ENCODE peak calls at places on chromosomes 2 and 18, in nine cellular contexts. U is foreskin melanocyte; Z is stimulated activated naive CD8-positive, alpha-beta T cell treated with anti-CD3 and anti-CD28 coated beads, Interleukin-15, amount 100 ng/mL, for 72 hours; A is kidney tubule cell; W is NCI-H748 treated with DMSO at 0.1 percent for 48 hours; J is MM.1S; N is uterus; P is A172; F is GM03348. S is an unnamed sample.

GRCh38 chr2:133607679-133608078 is 39.4 kb upstream of the NCKAP5 start:
- DNase-seq in J (no peak), P (peak; percentile 73), U (no peak), N (no peak), A (peak; percentile 88), Z (no peak), F (no peak), W (no peak), S (peak; percentile 41)

GRCh38 chr2:217785544-217786045 is 217.2 kb downstream of the TNS1 start:
- DNase-seq in F (peak; percentile 91), N (peak; percentile 83), P (peak; percentile 67), J (peak; percentile 53), U (peak; percentile 46), W (peak; percentile 69), A (peak; percentile 65), Z (peak; percentile 76), S (peak; percentile 74)

GRCh38 chr2:37583402-37583801 is 88.0 kb downstream of the CDC42EP3 start:
- DNase-seq in Z (no peak), P (no peak), W (no peak), N (no peak), A (no peak), U (no peak), J (no peak), F (no peak), S (no peak)

GRCh38 chr2:161095314-161095713 is 64.9 kb upstream of the TANK start:
- DNase-seq in Z (no peak), A (no peak), P (no peak), W (no peak), N (no peak), F (no peak), J (no peak), U (no peak), S (no peak)

GRCh38 chr18:49907346-49907929 is 94.1 kb upstream of the ACAA2 start:
- DNase-seq in Z (no peak), U (no peak), N (no peak), F (no peak), W (no peak), A (no peak), J (no peak), P (no peak), S (peak; percentile 27)

GRCh38 chr2:167749641-167750040 is 497.8 kb downstream of the STK39 start:
- DNase-seq in A (no peak), Z (no peak), N (no peak), F (no peak), P (peak; percentile 2), J (no peak), W (no peak), U (no peak), S (no peak)

GRCh38 chr2:100786297-100786658 is 33.7 kb upstream of the NPAS2 start:
- DNase-seq in W (no peak), Z (no peak), N (no peak), F (peak; percentile 80), J (no peak), U (peak; percentile 57), A (peak; percentile 93), P (peak; percentile 95), S (peak; percentile 95)

GRCh38 chr2:159034728-159035127 is 66.3 kb downstream of the TANC1 start:
- DNase-seq in P (no peak), A (no peak), W (no peak), F (no peak), N (no peak), U (peak; percentile 94), J (no peak), Z (no peak), S (no peak)

GRCh38 chr2:181649436-181649979 is 7.4 kb downstream of the CERKL start:
- DNase-seq in W (no peak), P (no peak), F (no peak), N (no peak), U (no peak), Z (no peak), J (no peak), A (no peak), S (no peak)

GRCh38 chr2:4628931-4629565 is 925.7 kb downstream of the DCDC2C start:
- DNase-seq in N (no peak), U (no peak), P (no peak), W (peak; percentile 83), Z (no peak), A (no peak), F (no peak), J (peak; percentile 34), S (no peak)

GRCh38 chr2:128668946-128669345 is 350.3 kb upstream of the HS6ST1 start:
- DNase-seq in P (no peak), Z (no peak), U (no peak), J (no peak), A (no peak), F (no peak), N (no peak), W (no peak), S (no peak)

GRCh38 chr2:240128608-240129144 is 7.4 kb downstream of the COPS9 start:
- DNase-seq in W (no peak), P (no peak), N (no peak), F (no peak), Z (no peak), A (no peak), U (no peak), J (no peak), S (no peak)

GRCh38 chr2:40043191-40043590 is 264.1 kb upstream of the THUMPD2 start:
- DNase-seq in U (no peak), F (peak; percentile 57), A (peak; percentile 69), J (no peak), W (no peak), Z (no peak), P (no peak), N (no peak), S (no peak)

GRCh38 chr18:70082430-70082829 is 123.1 kb downstream of the RTTN start:
- DNase-seq in F (no peak), W (no peak), P (no peak), Z (no peak), J (no peak), A (no peak), U (no peak), N (no peak), S (no peak)

GRCh38 chr2:109481196-109481555 is 132.6 kb downstream of the SEPTIN10 start:
- DNase-seq in P (no peak), F (no peak), W (no peak), U (no peak), Z (no peak), N (no peak), A (no peak), J (no peak), S (no peak)

GRCh38 chr2:151484100-151484499 is 74.4 kb downstream of the RIF1 start:
- DNase-seq in N (no peak), U (no peak), P (no peak), A (no peak), W (no peak), Z (no peak), F (no peak), J (no peak), S (no peak)

GRCh38 chr2:72138921-72139381 is 8.7 kb downstream of the CYP26B1 start:
- DNase-seq in A (peak; percentile 66), P (peak; percentile 35), U (no peak), W (no peak), N (no peak), J (no peak), F (no peak), Z (no peak), S (no peak)

GRCh38 chr2:41782306-41783158 is 265.3 kb upstream of the PKDCC start:
- DNase-seq in F (peak; percentile 64), N (peak; percentile 22), J (peak; percentile 30), W (peak; percentile 26), A (peak; percentile 53), U (peak; percentile 35), Z (peak; percentile 13), P (peak; percentile 39), S (peak; percentile 26)

GRCh38 chr18:50659091-50660003 is 99.5 kb downstream of the MAPK4 start:
- DNase-seq in F (peak; percentile 17), N (no peak), J (no peak), P (peak; percentile 67), A (peak; percentile 87), Z (no peak), W (no peak), U (peak; percentile 5), S (peak; percentile 85)

GRCh38 chr2:153543639-153544071 is 65.1 kb upstream of the RPRM start:
- DNase-seq in F (no peak), U (no peak), N (no peak), W (peak; percentile 66), P (peak; percentile 53), Z (no peak), A (peak; percentile 7), J (no peak), S (peak; percentile 61)

GRCh38 chr2:177489719-177490301 is 97.2 kb downstream of the AGPS start:
- DNase-seq in A (peak; percentile 38), J (peak; percentile 21), Z (no peak), N (no peak), F (peak; percentile 54), P (peak; percentile 26), U (peak; percentile 21), W (peak; percentile 15), S (no peak)

GRCh38 chr18:43563780-43564179 is 286.5 kb upstream of the SYT4 start:
- DNase-seq in F (peak; percentile 41), J (peak; percentile 59), P (peak; percentile 28), W (peak; percentile 60), A (peak; percentile 56), U (peak; percentile 48), N (no peak), Z (no peak), S (peak; percentile 44)

GRCh38 chr2:181944164-181944913 is 41.3 kb upstream of the PPP1R1C start:
- DNase-seq in U (peak; percentile 53), F (no peak), W (no peak), J (no peak), A (no peak), Z (no peak), N (no peak), P (no peak), S (no peak)

GRCh38 chr2:171702781-171703556 is 15.7 kb downstream of the DYNC1I2 start:
- DNase-seq in Z (no peak), A (no peak), U (no peak), J (no peak), F (no peak), N (no peak), W (no peak), P (peak; percentile 35), S (peak; percentile 39)

GRCh38 chr2:168642873-168643272 is 159.6 kb upstream of the NOSTRIN start:
- DNase-seq in N (no peak), U (no peak), A (no peak), Z (no peak), P (no peak), F (no peak), J (no peak), W (no peak), S (no peak)

GRCh38 chr18:2960983-2961696 is 51.8 kb downstream of the LPIN2 start:
- DNase-seq in A (no peak), F (no peak), J (no peak), U (no peak), W (no peak), Z (no peak), N (no peak), P (no peak), S (no peak)

GRCh38 chr18:68406761-68407160 is 308.1 kb downstream of the TMX3 start:
- DNase-seq in J (no peak), F (peak; percentile 57), Z (no peak), W (no peak), P (no peak), N (no peak), U (no peak), A (no peak), S (no peak)

S was measured in HT1080.